ENCODE peak calls at places on chromosomes 5 and 9, in ten cellular contexts. Q is fibroblast of pulmonary artery; O is astrocyte of the spinal cord; E is right cardiac atrium; P is SK-N-MC; K is NB4; I is lower leg skin; J is cardiac muscle cell; M is CD8-positive, alpha-beta memory T cell; L is tibial nerve. Z is an unnamed sample.

GRCh38 chr5:116572375-116573278 is 2.0 kb downstream of the SEMA6A start:
- DNase-seq in Q (peak), O (peak), E (peak), P (no peak), K (no peak), I (peak), J (no peak), M (no peak), L (no peak), Z (peak)

GRCh38 chr5:33080287-33080686 is 360.5 kb upstream of the TARS1 start:
- DNase-seq in Q (no peak), O (no peak), E (no peak), P (no peak), K (no peak), I (no peak), J (no peak), M (no peak), L (no peak), Z (no peak)

GRCh38 chr5:95155888-95156287 is 129.0 kb downstream of the MCTP1 start:
- DNase-seq in Q (no peak), O (no peak), E (no peak), P (no peak), K (no peak), I (no peak), J (no peak), M (no peak), L (no peak), Z (no peak)

GRCh38 chr5:114367029-114367428 is 5.2 kb downstream of the KCNN2 start:
- DNase-seq in Q (peak), O (no peak), E (no peak), P (no peak), K (peak), I (no peak), J (no peak), M (no peak), L (no peak), Z (no peak)

GRCh38 chr9:133599470-133600173 is 9.6 kb downstream of the FAM163B start:
- DNase-seq in Q (no peak), O (no peak), E (no peak), P (no peak), K (no peak), I (no peak), J (no peak), M (no peak), L (no peak), Z (no peak)

GRCh38 chr9:104794070-104794469 is 30.1 kb downstream of the NIPSNAP3B start:
- DNase-seq in Q (no peak), O (no peak), E (no peak), P (no peak), K (no peak), I (no peak), J (no peak), M (no peak), L (no peak), Z (no peak)

GRCh38 chr5:96049398-96050272 is 88.0 kb upstream of the ELL2 start:
- DNase-seq in Q (peak), O (peak), E (no peak), P (no peak), K (no peak), I (no peak), J (peak), M (no peak), L (no peak), Z (no peak)

GRCh38 chr5:1746371-1747078 is 53.1 kb downstream of the MRPL36 start:
- DNase-seq in Q (no peak), O (no peak), E (no peak), P (no peak), K (no peak), I (peak), J (no peak), M (no peak), L (no peak), Z (peak)

GRCh38 chr5:138903113-138903789 is 28.1 kb upstream of the LRRTM2 start:
- DNase-seq in Q (peak), O (peak), E (no peak), P (no peak), K (no peak), I (no peak), J (peak), M (no peak), L (no peak), Z (no peak)

GRCh38 chr5:59356813-59357381 is 536.6 kb downstream of the PDE4D start:
- DNase-seq in Q (no peak), O (no peak), E (peak), P (no peak), K (peak), I (no peak), J (peak), M (no peak), L (no peak), Z (no peak)

GRCh38 chr5:112923988-112924387 is 2.0 kb upstream of the REEP5 start:
- DNase-seq in Q (no peak), O (no peak), E (no peak), P (no peak), K (peak), I (no peak), J (no peak), M (no peak), L (no peak), Z (no peak)

GRCh38 chr5:4370218-4370617 is 769.9 kb upstream of the ADAMTS16 start:
- DNase-seq in Q (no peak), O (no peak), E (no peak), P (no peak), K (no peak), I (no peak), J (no peak), M (no peak), L (no peak), Z (no peak)
- H3K4me3 ChIP-seq in Q (no peak), O (no peak), E (no peak), P (no peak), K (no peak), I (no peak), J (no peak), M (no peak), L (no peak), Z (no peak)

GRCh38 chr5:16550316-16550952 is 66.4 kb downstream of the RETREG1 start:
- DNase-seq in Q (peak), O (peak), E (no peak), P (no peak), K (peak), I (peak), J (peak), M (no peak), L (no peak), Z (no peak)
- H3K4me3 ChIP-seq in Q (no peak), O (no peak), E (no peak), P (peak), K (no peak), I (no peak), J (no peak), M (no peak), L (no peak), Z (no peak)

GRCh38 chr9:129267141-129267540 is 89.1 kb upstream of the IER5L start:
- DNase-seq in Q (no peak), O (no peak), E (no peak), P (no peak), K (no peak), I (no peak), J (no peak), M (no peak), L (no peak), Z (peak)

GRCh38 chr9:129270903-129271431 is 92.9 kb upstream of the IER5L start:
- DNase-seq in Q (peak), O (peak), E (no peak), P (no peak), K (peak), I (no peak), J (peak), M (no peak), L (no peak), Z (no peak)

GRCh38 chr9:129272348-129273025 is 94.4 kb upstream of the IER5L start:
- DNase-seq in Q (no peak), O (no peak), E (no peak), P (no peak), K (no peak), I (no peak), J (no peak), M (no peak), L (no peak), Z (peak)

GRCh38 chr9:129273136-129273895 is 95.3 kb upstream of the IER5L start:
- DNase-seq in Q (no peak), O (no peak), E (no peak), P (no peak), K (no peak), I (peak), J (no peak), M (no peak), L (no peak), Z (peak)

GRCh38 chr9:129270205-129270604 is 92.1 kb upstream of the IER5L start:
- DNase-seq in Q (no peak), O (no peak), E (no peak), P (no peak), K (no peak), I (no peak), J (no peak), M (no peak), L (no peak), Z (peak)
- H3K4me3 ChIP-seq in Q (no peak), O (no peak), E (no peak), P (no peak), K (no peak), I (no peak), J (no peak), M (peak), L (no peak), Z (no peak)

GRCh38 chr5:167217097-167217743 is 1074.2 kb upstream of the WWC1 start:
- DNase-seq in Q (no peak), O (peak), E (no peak), P (no peak), K (no peak), I (no peak), J (peak), M (no peak), L (no peak), Z (no peak)
- H3K4me3 ChIP-seq in Q (no peak), O (no peak), E (no peak), P (no peak), K (no peak), I (no peak), J (no peak), M (no peak), L (no peak), Z (no peak)

GRCh38 chr9:130666393-130667116 is 2.2 kb downstream of the PRDM12 start:
- DNase-seq in Q (no peak), O (no peak), E (no peak), P (no peak), K (no peak), I (no peak), J (no peak), M (no peak), L (no peak), Z (no peak)

GRCh38 chr9:130664191-130665028 is at the start of gene PRDM12:
- DNase-seq in Q (no peak), O (no peak), E (no peak), P (no peak), K (peak), I (no peak), J (no peak), M (no peak), L (no peak), Z (no peak)

GRCh38 chr9:130665431-130666392 is 1.3 kb downstream of the PRDM12 start:
- DNase-seq in Q (no peak), O (no peak), E (no peak), P (no peak), K (no peak), I (no peak), J (no peak), M (no peak), L (no peak), Z (no peak)

GRCh38 chr9:130663258-130664171 is 879 bp upstream of the PRDM12 start:
- DNase-seq in Q (no peak), O (no peak), E (no peak), P (no peak), K (peak), I (no peak), J (no peak), M (no peak), L (no peak), Z (no peak)

GRCh38 chr9:130665029-130665430 is 636 bp downstream of the PRDM12 start:
- DNase-seq in Q (no peak), O (no peak), E (no peak), P (no peak), K (no peak), I (no peak), J (no peak), M (no peak), L (no peak), Z (no peak)
- H3K4me3 ChIP-seq in Q (no peak), O (no peak), E (peak), P (peak), K (no peak), I (no peak), J (no peak), M (no peak), L (no peak), Z (no peak)

DNA sequence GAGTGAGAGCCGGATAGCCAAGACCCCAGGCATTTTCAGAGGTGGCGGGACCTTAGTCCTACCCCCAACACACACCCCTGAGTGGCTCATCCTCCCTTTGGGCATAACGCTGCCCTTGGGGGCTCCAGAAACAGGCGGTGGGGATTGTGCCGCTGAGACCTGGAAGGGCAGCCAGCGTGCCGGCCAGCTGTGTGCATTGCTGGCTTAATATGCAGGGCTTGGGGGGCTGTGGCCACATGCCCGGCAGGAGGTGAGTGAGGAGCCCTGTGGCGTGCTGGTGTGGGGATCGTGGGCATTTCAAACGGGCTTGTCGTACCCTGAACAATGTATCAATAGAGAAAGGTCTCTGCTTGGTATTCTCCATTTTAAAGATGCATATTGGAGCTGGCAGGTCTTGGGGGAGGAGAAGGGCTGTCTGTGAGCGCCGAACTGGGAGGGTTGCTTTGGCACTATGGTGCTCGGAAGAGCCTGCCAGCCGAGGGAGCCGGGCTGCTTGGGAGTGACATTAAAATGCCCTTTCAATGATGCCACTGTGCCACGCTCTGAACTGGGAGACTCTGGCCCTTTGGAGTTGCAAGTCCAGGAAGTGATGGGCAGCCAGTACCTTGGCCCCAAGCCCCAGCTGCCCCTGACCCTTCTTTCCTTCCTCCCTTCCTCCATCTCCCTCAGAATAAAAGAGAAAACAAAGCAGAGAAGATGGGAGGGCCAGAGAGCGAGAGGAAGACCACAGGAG is 11.2 kb upstream of the OLFM1 start:
- DNase-seq in Q (no peak), O (no peak), E (no peak), P (no peak), K (no peak), I (peak), J (no peak), M (no peak), L (no peak), Z (no peak)
- H3K4me3 ChIP-seq in Q (no peak), O (no peak), E (peak), P (peak), K (no peak), I (no peak), J (no peak), M (no peak), L (peak), Z (peak)